ENCODE peak calls at places on chromosome 1, in eight cellular contexts. H is naive thymus-derived CD4-positive, alpha-beta T cell; O is RKO; I is cardiac fibroblast; K is stimulated activated naive B cell treated with anti-CD40 and anti-IgM and Interleukin-4, amounts not matched to agents 10 μg/mL and 1 μg/mL and 100 μg/mL, for 72 hours; P is NCI-H1092; Q is ELR; T is NCI-H2171. C is an unnamed sample.

GRCh38 chr1:41274827-41275519 is 32.9 kb upstream of the SCMH1 start:
- DNase-seq in I (no peak), P (no peak), K (no peak), T (no peak), Q (no peak), H (no peak), O (no peak), C (no peak)

GRCh38 chr1:113255038-113255727 is 135.1 kb upstream of the MAGI3 start:
- DNase-seq in K (no peak), H (no peak), P (no peak), I (no peak), Q (no peak), T (no peak), O (no peak), C (no peak)

GRCh38 chr1:115829023-115829674 is 11.8 kb downstream of the NHLH2 start:
- DNase-seq in H (no peak), O (peak), P (no peak), Q (peak), I (peak), K (no peak), T (peak), C (no peak)

GRCh38 chr1:40264354-40264781 is 6.3 kb downstream of the ZMPSTE24 start:
- DNase-seq in H (no peak), Q (no peak), I (no peak), P (no peak), T (no peak), K (no peak), O (no peak), C (no peak)

GRCh38 chr1:213122514-213122929 is 71.5 kb downstream of the RPS6KC1 start:
- DNase-seq in T (peak), I (peak), K (no peak), H (no peak), P (peak), Q (peak), O (peak), C (peak)

GRCh38 chr1:1332031-1332755 is 1.1 kb downstream of the TAS1R3 start:
- DNase-seq in K (no peak), Q (no peak), I (no peak), H (no peak), T (no peak), O (no peak), P (no peak), C (no peak)

GRCh38 chr1:111989531-111990025 is at the start of gene KCND3:
- DNase-seq in H (no peak), I (peak), O (no peak), T (peak), K (peak), P (no peak), Q (peak), C (no peak)

GRCh38 chr1:231485029-231485784 is 43.3 kb upstream of the TSNAX start:
- DNase-seq in Q (no peak), T (no peak), O (no peak), P (no peak), I (no peak), K (no peak), H (no peak), C (no peak)

GRCh38 chr1:161399257-161399998 is 31.8 kb upstream of the CFAP126 start:
- DNase-seq in I (peak), H (peak), K (peak), Q (peak), T (peak), P (peak), O (peak), C (peak)

GRCh38 chr1:48223372-48224081 is 1.0 kb downstream of the SLC5A9 start:
- DNase-seq in Q (no peak), I (no peak), K (no peak), P (no peak), O (no peak), H (no peak), T (peak), C (no peak)

GRCh38 chr1:24294228-24294672 is 24.9 kb upstream of the GRHL3 start:
- DNase-seq in P (no peak), O (peak), K (no peak), I (peak), Q (peak), T (no peak), H (no peak), C (no peak)

GRCh38 chr1:53765656-53766055 is 26.7 kb upstream of the GLIS1 start:
- DNase-seq in K (no peak), H (no peak), I (peak), T (no peak), O (peak), P (no peak), Q (peak), C (no peak)

GRCh38 chr1:34354367-34354766 is 177.7 kb downstream of the C1orf94 start:
- DNase-seq in P (no peak), O (no peak), H (no peak), I (no peak), T (no peak), K (no peak), Q (no peak), C (no peak)